ENCODE peak calls at places on chromosome 4, in four cellular contexts. R, Z, C and J are unnamed samples.

GRCh38 chr4:120225527-120225926 is 158.9 kb upstream of the MAD2L1 start:
- DNase-seq in R (no peak), Z (no peak), C (no peak), J (no peak)

GRCh38 chr4:163350672-163351071 is 7.0 kb downstream of the NPY5R start:
- DNase-seq in R (no peak), Z (no peak), C (no peak), J (no peak)

GRCh38 chr4:7393491-7394183 is 41.1 kb downstream of the PSAPL1 start:
- DNase-seq in R (no peak), Z (no peak), C (no peak), J (peak)

GRCh38 chr4:11525085-11525484 is 96.4 kb upstream of the HS3ST1 start:
- DNase-seq in R (no peak), Z (no peak), C (no peak), J (no peak)

GRCh38 chr4:149754526-149754925 is 61.1 kb downstream of the IQCM start:
- DNase-seq in R (no peak), Z (no peak), C (no peak), J (no peak)

GRCh38 chr4:52657630-52658501 is 1.2 kb downstream of the USP46 start:
- DNase-seq in R (peak), Z (no peak), C (no peak), J (peak)

GRCh38 chr4:118033148-118034060 is 882 bp upstream of the NDST3 start:
- DNase-seq in R (no peak), Z (no peak), C (no peak), J (peak)

GRCh38 chr4:37455301-37456062 is 210.9 kb downstream of the NWD2 start:
- DNase-seq in R (no peak), Z (no peak), C (no peak), J (no peak)

GRCh38 chr4:140935259-140935658 is 179.1 kb upstream of the TBC1D9 start:
- DNase-seq in R (no peak), Z (no peak), C (no peak), J (peak)

GRCh38 chr4:47642985-47643745 is 158.1 kb downstream of the ATP10D start:
- DNase-seq in R (no peak), Z (no peak), C (no peak), J (no peak)

GRCh38 chr4:153781717-153782416 is 7.0 kb downstream of the SFRP2 start:
- DNase-seq in R (no peak), Z (no peak), C (no peak), J (no peak)

GRCh38 chr4:62881901-62882300 is 1527.3 kb downstream of the TECRL start:
- DNase-seq in R (no peak), Z (no peak), C (no peak), J (no peak)

GRCh38 chr4:26321326-26322276 is 787 bp downstream of the RBPJ start:
- DNase-seq in R (no peak), Z (peak), C (no peak), J (peak)

GRCh38 chr4:40583850-40584439 is 45.7 kb downstream of the RBM47 start:
- DNase-seq in R (no peak), Z (no peak), C (no peak), J (no peak)

GRCh38 chr4:189092596-189092995 is 848.1 kb upstream of the FRG1 start:
- DNase-seq in R (no peak), Z (no peak), C (no peak), J (no peak)

GRCh38 chr4:108685036-108685686 is 34.8 kb downstream of the OSTC start:
- DNase-seq in R (no peak), Z (no peak), C (no peak), J (no peak)

GRCh38 chr4:142645478-142646108 is 200.5 kb downstream of the INPP4B start:
- DNase-seq in R (no peak), Z (no peak), C (no peak), J (no peak)

GRCh38 chr4:47427936-47428335 is 35.6 kb downstream of the COMMD8 start:
- DNase-seq in R (no peak), Z (no peak), C (no peak), J (no peak)

GRCh38 chr4:10032625-10033024 is 11.3 kb upstream of the SLC2A9 start:
- DNase-seq in R (no peak), Z (peak), C (no peak), J (no peak)

GRCh38 chr4:114694770-114695169 is 96.2 kb downstream of the UGT8 start:
- DNase-seq in R (no peak), Z (peak), C (peak), J (peak)

GRCh38 chr4:52372269-52372668 is 286.8 kb downstream of the USP46 start:
- DNase-seq in R (no peak), Z (no peak), C (no peak), J (no peak)

GRCh38 chr4:25320374-25321172 is 8.0 kb downstream of the ZCCHC4 start:
- DNase-seq in R (no peak), Z (no peak), C (no peak), J (no peak)

GRCh38 chr4:108512615-108513505 is 107.5 kb upstream of the RPL34 start:
- DNase-seq in R (peak), Z (peak), C (no peak), J (peak)

GRCh38 chr4:136392576-136392975 is 1139.7 kb downstream of the PCDH18 start:
- DNase-seq in R (no peak), Z (no peak), C (no peak), J (no peak)

GRCh38 chr4:75637176-75637575 is 6.8 kb upstream of the CDKL2 start:
- DNase-seq in R (no peak), Z (no peak), C (no peak), J (no peak)

GRCh38 chr4:13980317-13980716 is 352.8 kb upstream of the BOD1L1 start:
- DNase-seq in R (no peak), Z (no peak), C (no peak), J (no peak)

GRCh38 chr4:185773419-185773818 is 38.6 kb downstream of the SORBS2 start:
- DNase-seq in R (no peak), Z (no peak), C (no peak), J (no peak)

GRCh38 chr4:185772391-185773093 is 39.5 kb downstream of the SORBS2 start:
- DNase-seq in R (no peak), Z (no peak), C (peak), J (no peak)

GRCh38 chr4:185774076-185774731 is 37.8 kb downstream of the SORBS2 start:
- DNase-seq in R (no peak), Z (peak), C (peak), J (no peak)

GRCh38 chr4:185775792-185776555 is 36.0 kb downstream of the SORBS2 start:
- DNase-seq in R (no peak), Z (no peak), C (no peak), J (no peak)

DNA sequence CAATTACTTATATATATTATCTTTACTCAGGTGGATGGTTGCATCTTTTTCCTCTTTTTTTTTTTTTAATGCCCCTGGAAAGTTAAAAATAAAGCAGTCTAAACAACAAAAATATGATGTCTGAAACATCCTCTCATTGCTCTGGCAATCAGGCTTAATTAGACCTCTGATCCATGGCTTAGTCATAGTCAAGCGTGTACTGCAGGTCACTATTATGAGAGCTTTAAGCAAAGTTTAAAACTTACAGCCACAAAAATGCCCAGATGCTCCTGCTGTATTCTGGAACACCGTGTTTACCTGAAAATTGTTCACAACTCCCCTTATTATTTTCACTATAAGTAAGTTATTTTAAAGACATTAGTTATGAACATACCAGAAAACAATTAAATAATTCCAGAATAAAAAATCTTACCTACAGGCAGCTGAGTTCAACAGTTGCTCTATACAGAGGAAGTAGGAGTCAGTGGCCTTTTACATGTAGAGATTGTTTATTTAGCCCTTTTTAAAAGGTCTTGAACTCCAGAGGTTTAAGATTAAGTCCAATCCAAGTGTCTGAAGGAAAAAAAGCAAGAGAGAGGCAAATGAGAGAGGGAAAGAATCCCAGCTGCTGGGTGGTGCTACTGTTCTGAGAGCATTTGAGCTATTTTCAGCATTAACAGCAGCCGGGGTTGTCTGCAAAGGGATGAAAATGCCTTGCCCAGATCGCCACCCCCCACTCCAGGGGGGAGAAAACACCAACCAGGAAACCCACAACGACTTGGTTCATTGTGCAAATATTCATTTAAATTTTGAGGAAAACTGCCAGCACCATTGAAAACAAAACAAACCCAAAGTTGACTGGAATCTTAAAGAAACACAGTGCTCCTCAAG is 36.9 kb downstream of the SORBS2 start:
- DNase-seq in R (no peak), Z (no peak), C (no peak), J (no peak)
- TF ChIP-seq TCF12 in R (no peak), Z (no peak), C (no peak), J (peak)

DNA sequence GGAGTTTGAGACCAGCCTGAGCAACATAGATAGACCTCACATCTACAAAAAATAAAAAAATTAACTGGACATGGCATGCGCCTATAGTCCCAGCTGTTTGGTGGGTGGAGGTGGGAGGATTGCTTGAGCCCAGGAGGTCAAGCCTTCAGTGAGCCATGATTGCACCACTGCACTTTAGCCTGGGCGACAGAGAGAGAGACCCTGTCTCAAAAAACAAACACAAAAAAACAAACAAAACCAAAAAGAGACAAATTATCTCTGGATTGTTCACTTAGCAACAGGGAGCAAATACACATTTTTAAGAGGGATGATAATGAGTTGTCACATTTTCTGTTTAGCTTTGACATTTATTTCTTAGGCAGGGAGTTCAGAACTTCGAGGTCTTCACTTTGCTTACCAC is 155.4 kb downstream of the CEP135 start:
- DNase-seq in R (no peak), Z (peak), C (no peak), J (no peak)
- TF ChIP-seq TCF12 in R (no peak), Z (no peak), C (no peak), J (no peak)

GRCh38 chr4:42865572-42866189 is 26.8 kb upstream of the GRXCR1 start:
- DNase-seq in R (peak), Z (peak), C (no peak), J (peak)
- TF ChIP-seq TCF12 in R (no peak), Z (no peak), C (no peak), J (no peak)

GRCh38 chr4:38846015-38846414 is 10.6 kb downstream of the TLR6 start:
- DNase-seq in R (no peak), Z (no peak), C (no peak), J (no peak)
- TF ChIP-seq TCF12 in R (no peak), Z (no peak), C (no peak), J (no peak)

GRCh38 chr4:12965334-12965733 is 518.8 kb downstream of the RAB28 start:
- DNase-seq in R (no peak), Z (no peak), C (no peak), J (no peak)

GRCh38 chr4:12963912-12964311 is 520.2 kb downstream of the RAB28 start:
- DNase-seq in R (no peak), Z (peak), C (no peak), J (no peak)

GRCh38 chr4:12963291-12963690 is 520.8 kb downstream of the RAB28 start:
- DNase-seq in R (no peak), Z (no peak), C (no peak), J (no peak)

GRCh38 chr4:12957108-12957507 is 527.0 kb downstream of the RAB28 start:
- DNase-seq in R (no peak), Z (peak), C (no peak), J (no peak)

DNA sequence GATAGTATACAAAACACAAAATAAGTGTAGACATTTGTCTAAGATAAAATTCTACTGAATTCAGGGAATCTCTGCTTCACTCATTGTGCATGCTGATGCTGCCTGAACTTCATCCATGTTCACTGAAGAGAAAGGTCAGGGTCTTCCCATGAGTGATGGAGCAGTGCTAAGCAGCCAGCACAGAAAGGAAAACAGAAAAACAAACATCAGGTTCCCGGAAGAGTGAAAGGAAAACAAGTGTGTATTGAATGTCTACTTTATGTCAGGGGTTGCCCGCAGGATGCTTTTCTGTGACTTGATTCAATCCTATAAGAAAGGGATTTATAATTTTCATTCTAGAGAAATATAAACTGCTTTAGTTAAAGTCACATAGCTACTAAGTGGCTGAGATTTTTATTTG is 522.4 kb downstream of the RAB28 start:
- DNase-seq in R (no peak), Z (no peak), C (no peak), J (no peak)
- TF ChIP-seq TCF12 in R (no peak), Z (no peak), C (no peak), J (no peak)

GRCh38 chr4:79540143-79540542 is 132.1 kb upstream of the GK2 start:
- DNase-seq in R (no peak), Z (no peak), C (no peak), J (no peak)
- TF ChIP-seq TCF12 in R (no peak), Z (no peak), C (no peak), J (no peak)